ENCODE peak calls at places on chromosomes 11 and 22, in nine cellular contexts. One of them, this sample, is unnamed.

GRCh38 chr22:46072030-46072881 is 78.1 kb upstream of the PPARA start:
- DNase-seq in CD8-positive, alpha-beta T cell: peak; percentile 13
- DNase-seq in lower leg skin: no peak
- DNase-seq in AG09309: no peak
- DNase-seq in GM12865: peak; percentile 76
- DNase-seq in MM.1S: peak; percentile 41
- DNase-seq in mucosa of descending colon: peak; percentile 89
- DNase-seq in heart left ventricle: peak; percentile 76
- DNase-seq in BJ: no peak
- DNase-seq in this sample: peak; percentile 36

GRCh38 chr11:128509990-128510389 is 77.4 kb downstream of the ETS1 start:
- DNase-seq in CD8-positive, alpha-beta T cell: no peak
- DNase-seq in lower leg skin: no peak
- DNase-seq in AG09309: no peak
- DNase-seq in GM12865: no peak
- DNase-seq in MM.1S: no peak
- DNase-seq in mucosa of descending colon: no peak
- DNase-seq in heart left ventricle: no peak
- DNase-seq in BJ: no peak
- DNase-seq in this sample: no peak

GRCh38 chr11:6667733-6668374 is 12.2 kb upstream of the DCHS1 start:
- DNase-seq in CD8-positive, alpha-beta T cell: peak; percentile 22
- DNase-seq in lower leg skin: no peak
- DNase-seq in AG09309: no peak
- DNase-seq in GM12865: peak; percentile 60
- DNase-seq in MM.1S: peak; percentile 47
- DNase-seq in mucosa of descending colon: no peak
- DNase-seq in heart left ventricle: no peak
- DNase-seq in BJ: no peak
- DNase-seq in this sample: no peak

GRCh38 chr11:73461844-73462435 is 85.7 kb downstream of the RELT start:
- DNase-seq in CD8-positive, alpha-beta T cell: no peak
- DNase-seq in lower leg skin: no peak
- DNase-seq in AG09309: no peak
- DNase-seq in GM12865: no peak
- DNase-seq in MM.1S: peak; percentile 7
- DNase-seq in mucosa of descending colon: no peak
- DNase-seq in heart left ventricle: no peak
- DNase-seq in BJ: no peak
- DNase-seq in this sample: no peak

GRCh38 chr11:10618490-10618889 is 50.0 kb upstream of the LYVE1 start:
- DNase-seq in CD8-positive, alpha-beta T cell: no peak
- DNase-seq in lower leg skin: peak; percentile 11
- DNase-seq in AG09309: no peak
- DNase-seq in GM12865: no peak
- DNase-seq in MM.1S: no peak
- DNase-seq in mucosa of descending colon: no peak
- DNase-seq in heart left ventricle: no peak
- DNase-seq in BJ: no peak
- DNase-seq in this sample: no peak

GRCh38 chr22:26853495-26853894 is 196.1 kb downstream of the MIAT start:
- DNase-seq in CD8-positive, alpha-beta T cell: no peak
- DNase-seq in lower leg skin: no peak
- DNase-seq in AG09309: no peak
- DNase-seq in GM12865: no peak
- DNase-seq in MM.1S: no peak
- DNase-seq in mucosa of descending colon: no peak
- DNase-seq in heart left ventricle: no peak
- DNase-seq in BJ: no peak
- DNase-seq in this sample: no peak

GRCh38 chr11:72719144-72719543 is 33.1 kb downstream of the ARAP1 start:
- DNase-seq in CD8-positive, alpha-beta T cell: no peak
- DNase-seq in lower leg skin: no peak
- DNase-seq in AG09309: peak; percentile 5
- DNase-seq in GM12865: peak; percentile 59
- DNase-seq in MM.1S: peak; percentile 89
- DNase-seq in mucosa of descending colon: no peak
- DNase-seq in heart left ventricle: no peak
- DNase-seq in BJ: no peak
- DNase-seq in this sample: no peak

GRCh38 chr11:120810251-120810650 is 213.7 kb upstream of the TBCEL start:
- DNase-seq in CD8-positive, alpha-beta T cell: no peak
- DNase-seq in lower leg skin: no peak
- DNase-seq in AG09309: no peak
- DNase-seq in GM12865: no peak
- DNase-seq in MM.1S: no peak
- DNase-seq in mucosa of descending colon: no peak
- DNase-seq in heart left ventricle: no peak
- DNase-seq in BJ: no peak
- DNase-seq in this sample: no peak

GRCh38 chr11:72970557-72971118 is 156.4 kb downstream of the ATG16L2 start:
- DNase-seq in CD8-positive, alpha-beta T cell: no peak
- DNase-seq in lower leg skin: no peak
- DNase-seq in AG09309: no peak
- DNase-seq in GM12865: peak; percentile 22
- DNase-seq in MM.1S: no peak
- DNase-seq in mucosa of descending colon: no peak
- DNase-seq in heart left ventricle: no peak
- DNase-seq in BJ: no peak
- DNase-seq in this sample: no peak

GRCh38 chr11:60810583-60810982 is 25.4 kb downstream of the MS4A10 start:
- DNase-seq in CD8-positive, alpha-beta T cell: no peak
- DNase-seq in lower leg skin: no peak
- DNase-seq in AG09309: no peak
- DNase-seq in GM12865: peak; percentile 26
- DNase-seq in MM.1S: no peak
- DNase-seq in mucosa of descending colon: peak; percentile 50
- DNase-seq in heart left ventricle: no peak
- DNase-seq in BJ: no peak
- DNase-seq in this sample: no peak

GRCh38 chr11:67002921-67003411 is 20.0 kb upstream of the SYT12 start:
- DNase-seq in CD8-positive, alpha-beta T cell: no peak
- DNase-seq in lower leg skin: no peak
- DNase-seq in AG09309: no peak
- DNase-seq in GM12865: no peak
- DNase-seq in MM.1S: no peak
- DNase-seq in mucosa of descending colon: no peak
- DNase-seq in heart left ventricle: no peak
- DNase-seq in BJ: no peak
- DNase-seq in this sample: no peak
- H3K4me3 ChIP-seq in CD8-positive, alpha-beta T cell: no peak overlapping the region
- H3K4me3 ChIP-seq in lower leg skin: no peak overlapping the region
- H3K4me3 ChIP-seq in AG09309: no peak overlapping the region
- H3K4me3 ChIP-seq in GM12865: no peak overlapping the region
- H3K4me3 ChIP-seq in MM.1S: no peak overlapping the region
- H3K4me3 ChIP-seq in mucosa of descending colon: no peak overlapping the region
- H3K4me3 ChIP-seq in heart left ventricle: no peak overlapping the region
- H3K4me3 ChIP-seq in BJ: no peak overlapping the region
- H3K4me3 ChIP-seq in this sample: no peak overlapping the region

GRCh38 chr11:47177229-47177845 is 658 bp upstream of the ARFGAP2 start:
- DNase-seq in CD8-positive, alpha-beta T cell: peak; percentile 67
- DNase-seq in lower leg skin: peak; percentile 83
- DNase-seq in AG09309: peak; percentile 50
- DNase-seq in GM12865: peak; percentile 89
- DNase-seq in MM.1S: peak; percentile 81
- DNase-seq in mucosa of descending colon: no peak
- DNase-seq in heart left ventricle: peak; percentile 68
- DNase-seq in BJ: no peak
- DNase-seq in this sample: peak; percentile 72

GRCh38 chr11:47178737-47179654 is 2.3 kb upstream of the ARFGAP2 start:
- DNase-seq in CD8-positive, alpha-beta T cell: no peak
- DNase-seq in lower leg skin: no peak
- DNase-seq in AG09309: no peak
- DNase-seq in GM12865: no peak
- DNase-seq in MM.1S: no peak
- DNase-seq in mucosa of descending colon: no peak
- DNase-seq in heart left ventricle: no peak
- DNase-seq in BJ: no peak
- DNase-seq in this sample: no peak

GRCh38 chr11:47178305-47178704 is 1.6 kb upstream of the ARFGAP2 start:
- DNase-seq in CD8-positive, alpha-beta T cell: no peak
- DNase-seq in lower leg skin: no peak
- DNase-seq in AG09309: no peak
- DNase-seq in GM12865: no peak
- DNase-seq in MM.1S: no peak
- DNase-seq in mucosa of descending colon: no peak
- DNase-seq in heart left ventricle: no peak
- DNase-seq in BJ: no peak
- DNase-seq in this sample: no peak

GRCh38 chr11:47176328-47177228 is at the start of gene ARFGAP2:
- DNase-seq in CD8-positive, alpha-beta T cell: peak; percentile 94
- DNase-seq in lower leg skin: peak; percentile 95
- DNase-seq in AG09309: peak; percentile 76
- DNase-seq in GM12865: peak; percentile 98
- DNase-seq in MM.1S: peak; percentile 97
- DNase-seq in mucosa of descending colon: peak; percentile 98
- DNase-seq in heart left ventricle: peak; percentile 98
- DNase-seq in BJ: peak; percentile 76
- DNase-seq in this sample: peak; percentile 98

DNA sequence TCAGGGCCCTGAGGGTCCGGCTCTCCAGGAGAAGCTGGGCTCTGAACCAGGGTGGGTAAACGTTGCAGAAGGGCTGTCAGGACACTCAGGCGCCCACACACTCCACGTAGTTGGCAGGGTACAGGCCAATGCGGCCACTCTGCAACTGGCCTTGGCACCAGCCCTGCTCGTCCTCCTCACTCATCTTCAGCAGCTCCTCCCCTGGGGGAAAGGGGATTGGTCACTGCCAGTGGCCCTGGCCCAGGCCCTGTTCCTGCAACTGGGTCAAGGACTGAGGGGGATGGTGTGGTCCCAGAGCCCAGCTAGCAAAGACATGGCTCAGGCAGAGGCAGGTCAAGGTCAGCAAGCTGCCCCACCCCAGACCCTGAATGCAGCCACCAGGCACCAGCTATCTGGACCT is 1.2 kb upstream of the ARFGAP2 start:
- DNase-seq in CD8-positive, alpha-beta T cell: no peak
- DNase-seq in lower leg skin: no peak
- DNase-seq in AG09309: no peak
- DNase-seq in GM12865: no peak
- DNase-seq in MM.1S: no peak
- DNase-seq in mucosa of descending colon: no peak
- DNase-seq in heart left ventricle: peak; percentile 43
- DNase-seq in BJ: no peak
- DNase-seq in this sample: no peak
- H3K4me3 ChIP-seq in CD8-positive, alpha-beta T cell: peak overlapping the region; percentile 97
- H3K4me3 ChIP-seq in lower leg skin: no peak overlapping the region
- H3K4me3 ChIP-seq in AG09309: no peak overlapping the region
- H3K4me3 ChIP-seq in GM12865: peak overlapping the region; percentile 87
- H3K4me3 ChIP-seq in MM.1S: peak overlapping the region; percentile 77
- H3K4me3 ChIP-seq in mucosa of descending colon: no peak overlapping the region
- H3K4me3 ChIP-seq in heart left ventricle: peak overlapping the region; percentile 75
- H3K4me3 ChIP-seq in BJ: no peak overlapping the region
- H3K4me3 ChIP-seq in this sample: peak overlapping the region; percentile 89

GRCh38 chr11:86672007-86672621 is at the start of gene ME3:
- DNase-seq in CD8-positive, alpha-beta T cell: peak; percentile 9
- DNase-seq in lower leg skin: peak; percentile 42
- DNase-seq in AG09309: no peak
- DNase-seq in GM12865: peak; percentile 12
- DNase-seq in MM.1S: peak; percentile 68
- DNase-seq in mucosa of descending colon: peak; percentile 84
- DNase-seq in heart left ventricle: peak; percentile 73
- DNase-seq in BJ: no peak
- DNase-seq in this sample: peak; percentile 73
- H3K4me3 ChIP-seq in CD8-positive, alpha-beta T cell: peak within 1 kb of the TSS; percentile 72
- H3K4me3 ChIP-seq in lower leg skin: peak within 1 kb of the TSS; percentile 65
- H3K4me3 ChIP-seq in AG09309: peak within 1 kb of the TSS; percentile 77
- H3K4me3 ChIP-seq in GM12865: peak within 1 kb of the TSS; percentile 54
- H3K4me3 ChIP-seq in MM.1S: peak within 1 kb of the TSS; percentile 77
- H3K4me3 ChIP-seq in mucosa of descending colon: peak within 1 kb of the TSS; percentile 51
- H3K4me3 ChIP-seq in heart left ventricle: peak within 1 kb of the TSS; percentile 75
- H3K4me3 ChIP-seq in BJ: peak within 1 kb of the TSS; percentile 54
- H3K4me3 ChIP-seq in this sample: peak within 1 kb of the TSS; percentile 68

GRCh38 chr11:70761906-70762196 is 363.5 kb downstream of the CTTN start:
- DNase-seq in CD8-positive, alpha-beta T cell: no peak
- DNase-seq in lower leg skin: no peak
- DNase-seq in AG09309: no peak
- DNase-seq in GM12865: no peak
- DNase-seq in MM.1S: no peak
- DNase-seq in mucosa of descending colon: no peak
- DNase-seq in heart left ventricle: no peak
- DNase-seq in BJ: no peak
- DNase-seq in this sample: no peak
- H3K4me3 ChIP-seq in CD8-positive, alpha-beta T cell: no peak overlapping the region
- H3K4me3 ChIP-seq in lower leg skin: no peak overlapping the region
- H3K4me3 ChIP-seq in AG09309: no peak overlapping the region
- H3K4me3 ChIP-seq in GM12865: no peak overlapping the region
- H3K4me3 ChIP-seq in MM.1S: no peak overlapping the region
- H3K4me3 ChIP-seq in mucosa of descending colon: no peak overlapping the region
- H3K4me3 ChIP-seq in heart left ventricle: no peak overlapping the region
- H3K4me3 ChIP-seq in BJ: no peak overlapping the region
- H3K4me3 ChIP-seq in this sample: no peak overlapping the region

GRCh38 chr11:43953521-43953920 is 11.1 kb downstream of the C11orf96 start:
- DNase-seq in CD8-positive, alpha-beta T cell: no peak
- DNase-seq in lower leg skin: no peak
- DNase-seq in AG09309: no peak
- DNase-seq in GM12865: no peak
- DNase-seq in MM.1S: no peak
- DNase-seq in mucosa of descending colon: no peak
- DNase-seq in heart left ventricle: no peak
- DNase-seq in BJ: no peak
- DNase-seq in this sample: no peak

GRCh38 chr11:43955381-43956118 is 13.1 kb downstream of the C11orf96 start:
- DNase-seq in CD8-positive, alpha-beta T cell: no peak
- DNase-seq in lower leg skin: no peak
- DNase-seq in AG09309: no peak
- DNase-seq in GM12865: no peak
- DNase-seq in MM.1S: no peak
- DNase-seq in mucosa of descending colon: no peak
- DNase-seq in heart left ventricle: no peak
- DNase-seq in BJ: no peak
- DNase-seq in this sample: no peak

GRCh38 chr11:43959321-43959995 is 17.0 kb downstream of the C11orf96 start:
- DNase-seq in CD8-positive, alpha-beta T cell: no peak
- DNase-seq in lower leg skin: no peak
- DNase-seq in AG09309: no peak
- DNase-seq in GM12865: no peak
- DNase-seq in MM.1S: no peak
- DNase-seq in mucosa of descending colon: no peak
- DNase-seq in heart left ventricle: no peak
- DNase-seq in BJ: no peak
- DNase-seq in this sample: no peak

GRCh38 chr11:43954241-43954640 is 11.8 kb downstream of the C11orf96 start:
- DNase-seq in CD8-positive, alpha-beta T cell: no peak
- DNase-seq in lower leg skin: no peak
- DNase-seq in AG09309: no peak
- DNase-seq in GM12865: no peak
- DNase-seq in MM.1S: no peak
- DNase-seq in mucosa of descending colon: no peak
- DNase-seq in heart left ventricle: no peak
- DNase-seq in BJ: no peak
- DNase-seq in this sample: no peak

DNA sequence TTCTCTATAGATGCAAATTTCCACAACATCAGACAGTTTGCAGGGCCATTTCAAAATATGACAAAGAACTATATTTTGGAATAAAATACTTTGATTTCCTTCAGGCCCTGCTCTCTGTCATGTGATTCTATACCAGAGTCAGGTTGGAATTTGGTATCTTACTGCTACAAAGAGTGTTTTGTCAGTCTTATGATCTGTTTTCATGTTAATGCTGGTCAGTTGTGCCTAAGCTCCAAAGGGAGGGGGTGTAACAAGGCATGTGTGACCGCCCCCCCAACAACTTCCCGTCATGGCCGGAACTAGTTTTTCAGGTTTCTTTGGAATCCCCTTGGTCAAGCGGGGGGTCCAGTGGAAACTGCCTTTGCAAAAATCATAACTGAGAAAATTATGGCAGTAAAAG is 15.1 kb downstream of the C11orf96 start:
- DNase-seq in CD8-positive, alpha-beta T cell: no peak
- DNase-seq in lower leg skin: no peak
- DNase-seq in AG09309: no peak
- DNase-seq in GM12865: no peak
- DNase-seq in MM.1S: no peak
- DNase-seq in mucosa of descending colon: no peak
- DNase-seq in heart left ventricle: no peak
- DNase-seq in BJ: no peak
- DNase-seq in this sample: no peak
- H3K4me3 ChIP-seq in CD8-positive, alpha-beta T cell: no peak overlapping the region
- H3K4me3 ChIP-seq in lower leg skin: no peak overlapping the region
- H3K4me3 ChIP-seq in AG09309: no peak overlapping the region
- H3K4me3 ChIP-seq in GM12865: no peak overlapping the region
- H3K4me3 ChIP-seq in MM.1S: no peak overlapping the region
- H3K4me3 ChIP-seq in mucosa of descending colon: no peak overlapping the region
- H3K4me3 ChIP-seq in heart left ventricle: no peak overlapping the region
- H3K4me3 ChIP-seq in BJ: no peak overlapping the region
- H3K4me3 ChIP-seq in this sample: no peak overlapping the region

This sample was measured in dorsolateral prefrontal cortex.